ENCODE peak calls at places on chromosomes 7 and 10, in six cellular contexts. J is HCT116, V is GM12878, F is SK-N-SH, M is HepG2, T is Panc1. U is an unnamed sample.
A peak's percentile ranks its signal among the peaks of the same experiment; 100 is the strongest.

GRCh38 chr7:37832194-37832593 is 16.2 kb upstream of the NME8 start:
- DNase-seq in J (no peak), V (no peak), F (peak; percentile 26), M (no peak), T (no peak), U (no peak)

GRCh38 chr10:36574212-36574611 is 551.2 kb upstream of the ANKRD30A start:
- DNase-seq in J (no peak), V (no peak), F (no peak), M (no peak), T (no peak), U (no peak)

GRCh38 chr10:101545898-101546297 is 42.2 kb downstream of the POLL start:
- DNase-seq in J (no peak), V (no peak), F (peak; percentile 32), M (no peak), T (no peak), U (no peak)

GRCh38 chr10:129727071-129727470 is 237.0 kb downstream of the EBF3 start:
- DNase-seq in J (no peak), V (no peak), F (no peak), M (no peak), T (no peak), U (no peak)

GRCh38 chr10:119104653-119105024 is 726 bp downstream of the DENND10 start:
- DNase-seq in J (no peak), V (no peak), F (no peak), M (no peak), T (no peak), U (no peak)

GRCh38 chr7:17844514-17845196 is 95.6 kb downstream of the SNX13 start:
- DNase-seq in J (no peak), V (no peak), F (no peak), M (no peak), T (no peak), U (no peak)

GRCh38 chr7:79462334-79462733 is 8.9 kb upstream of the MAGI2 start:
- DNase-seq in J (no peak), V (no peak), F (no peak), M (no peak), T (no peak), U (no peak)

GRCh38 chr10:100983868-100984669 is 3.2 kb downstream of the MRPL43 start:
- DNase-seq in J (no peak), V (no peak), F (no peak), M (no peak), T (no peak), U (no peak)

GRCh38 chr7:135745702-135746312 is 2.8 kb downstream of the FAM180A start:
- DNase-seq in J (peak; percentile 93), V (no peak), F (no peak), M (no peak), T (peak; percentile 25), U (no peak)

GRCh38 chr10:45008524-45009161 is 7.9 kb downstream of the ZNF22 start:
- DNase-seq in J (peak; percentile 87), V (peak; percentile 35), F (peak; percentile 57), M (peak; percentile 88), T (peak; percentile 82), U (no peak)

GRCh38 chr7:64528770-64529169 is 34.1 kb downstream of the ZNF680 start:
- DNase-seq in J (no peak), V (no peak), F (no peak), M (no peak), T (no peak), U (no peak)

GRCh38 chr7:140212100-140212881 is 35.5 kb upstream of the KDM7A start:
- DNase-seq in J (no peak), V (peak; percentile 80), F (no peak), M (no peak), T (no peak), U (no peak)

GRCh38 chr7:561631-562393 is 42.2 kb upstream of the PDGFA start:
- DNase-seq in J (no peak), V (no peak), F (no peak), M (no peak), T (no peak), U (no peak)

GRCh38 chr10:13890617-13891541 is 304.1 kb downstream of the PRPF18 start:
- DNase-seq in J (no peak), V (no peak), F (peak; percentile 69), M (no peak), T (no peak), U (no peak)

GRCh38 chr10:78570633-78571032 is 498.1 kb upstream of the ZMIZ1 start:
- DNase-seq in J (no peak), V (no peak), F (no peak), M (no peak), T (no peak), U (no peak)

GRCh38 chr7:38187794-38188472 is 9.9 kb downstream of the STARD3NL start:
- DNase-seq in J (no peak), V (no peak), F (no peak), M (no peak), T (no peak), U (no peak)

GRCh38 chr10:24952146-24952700 is at the start of gene PRTFDC1:
- DNase-seq in J (no peak), V (no peak), F (no peak), M (no peak), T (no peak), U (no peak)

GRCh38 chr7:37069336-37069735 is 345.0 kb upstream of the AOAH start:
- DNase-seq in J (no peak), V (no peak), F (no peak), M (no peak), T (no peak), U (no peak)

GRCh38 chr10:14779053-14779649 is 4.5 kb upstream of the FAM107B start:
- DNase-seq in J (no peak), V (no peak), F (no peak), M (no peak), T (no peak), U (no peak)

GRCh38 chr7:22596763-22597434 is 96.9 kb upstream of the STEAP1B start:
- DNase-seq in J (no peak), V (no peak), F (no peak), M (no peak), T (no peak), U (no peak)

DNA sequence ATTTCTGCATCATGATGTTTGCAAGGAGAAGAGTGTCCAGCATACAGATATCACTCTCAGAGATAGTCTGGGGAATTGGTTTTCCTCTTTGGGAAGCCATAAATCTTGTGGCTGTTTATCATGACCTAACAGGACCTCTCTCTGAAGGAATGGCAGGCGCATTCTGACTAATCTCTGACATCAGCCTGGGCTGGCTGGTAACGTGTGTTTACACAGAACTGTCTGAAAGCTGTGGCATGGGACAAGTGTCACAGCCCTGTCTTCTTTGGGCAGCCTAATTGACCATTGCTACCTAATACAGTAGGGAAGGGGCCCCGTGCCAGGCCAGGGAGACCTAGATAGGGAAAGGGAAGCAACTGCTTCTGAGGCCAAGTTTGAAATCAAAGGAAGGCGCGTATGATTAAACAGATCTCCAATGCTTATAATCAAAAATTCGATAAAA is 73.9 kb upstream of the CABCOCO1 start:
- DNase-seq in J (no peak), V (no peak), F (peak; percentile 12), M (no peak), T (no peak), U (no peak)
- TF ChIP-seq SIN3A in J (no peak), V (no peak), F (no peak), M (no peak), T (no peak), U (no peak)

GRCh38 chr7:45979275-45980180 is 58.5 kb upstream of the IGFBP3 start:
- DNase-seq in J (no peak), V (no peak), F (no peak), M (no peak), T (no peak), U (no peak)
- TF ChIP-seq SIN3A in J (no peak), V (no peak), F (no peak), M (no peak), T (no peak), U (no peak)

DNA sequence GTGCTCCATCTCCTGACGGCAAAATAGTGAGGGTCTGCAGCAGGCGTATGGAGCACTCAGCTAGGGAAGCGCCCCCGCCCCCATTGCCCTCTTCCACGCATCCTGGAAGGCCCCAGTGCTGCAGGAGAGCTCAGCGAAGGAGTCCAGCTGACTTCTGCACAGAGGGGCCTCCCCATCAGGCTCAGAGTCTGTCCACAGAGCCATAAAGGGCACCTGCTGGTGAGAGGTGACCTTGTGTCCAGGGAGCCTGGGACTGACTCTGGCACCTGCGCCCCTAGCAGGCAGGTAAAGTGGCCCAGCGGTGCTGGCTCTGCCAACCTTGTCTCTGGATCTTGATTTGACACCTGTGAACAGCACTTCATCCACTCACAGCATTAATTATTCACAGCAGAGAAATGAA is 59.7 kb downstream of the VOPP1 start:
- DNase-seq in J (no peak), V (no peak), F (no peak), M (no peak), T (no peak), U (no peak)
- TF ChIP-seq SIN3A in J (no peak), V (no peak), F (no peak), M (no peak), T (no peak), U (no peak)

GRCh38 chr10:12769326-12770044 is 232.0 kb downstream of the CCDC3 start:
- DNase-seq in J (no peak), V (no peak), F (no peak), M (peak; percentile 54), T (no peak), U (no peak)
- TF ChIP-seq SIN3A in J (no peak), V (no peak), F (no peak), M (no peak), T (no peak), U (no peak)

DNA sequence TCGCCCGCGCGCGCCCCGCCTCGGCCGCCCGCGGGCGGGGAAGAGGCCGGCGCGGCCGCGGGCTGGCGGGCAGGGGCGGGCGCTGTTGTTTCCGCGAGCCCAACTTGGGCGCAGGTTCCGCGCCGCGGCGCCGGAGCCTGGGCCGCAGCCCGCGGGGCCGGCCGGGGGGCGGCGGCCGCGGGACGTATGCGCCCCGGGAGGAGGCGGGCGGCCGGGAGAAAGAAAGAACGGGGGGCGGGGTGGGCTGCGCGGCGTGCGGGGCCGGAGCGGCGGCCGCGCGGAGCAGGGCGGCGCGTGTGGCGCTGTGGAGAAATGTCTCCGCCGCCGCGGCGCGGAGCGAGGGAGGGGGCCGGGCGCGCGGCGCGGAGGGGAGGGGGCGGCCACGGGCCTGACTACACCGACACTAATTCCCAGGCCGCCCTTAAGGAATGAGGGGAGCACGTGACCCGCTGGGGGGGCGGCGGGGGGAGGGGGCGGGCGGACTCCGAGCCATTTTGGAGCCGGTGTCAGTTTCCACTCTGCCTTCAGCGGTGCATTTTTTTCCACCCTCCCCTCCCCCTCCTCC is at the start of gene BMI1:
- DNase-seq in J (no peak), V (no peak), F (peak; percentile 95), M (peak; percentile 63), T (no peak), U (no peak)
- TF ChIP-seq SIN3A in J (no peak), V (no peak), F (no peak), M (no peak), T (no peak), U (no peak)

DNA sequence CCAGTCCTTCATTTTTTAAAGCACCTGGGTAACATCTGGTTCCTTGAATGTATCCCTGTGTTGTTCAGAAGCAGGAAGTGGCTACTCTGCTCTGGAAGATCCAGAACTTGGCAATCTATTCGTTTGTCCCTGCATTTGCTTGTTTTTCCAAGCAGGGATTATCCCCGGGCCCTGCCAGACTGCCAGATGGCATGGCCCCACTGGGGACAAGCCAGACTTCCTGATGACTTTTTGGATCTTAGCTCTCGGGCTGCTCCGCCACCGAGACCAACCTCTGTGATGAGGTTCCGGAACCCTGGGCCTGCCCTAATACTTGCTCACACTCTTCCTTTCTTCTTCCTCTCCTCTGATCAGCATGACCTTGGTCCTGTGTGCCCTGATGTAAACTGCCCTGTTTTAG is 496.8 kb downstream of the TYW1 start:
- DNase-seq in J (no peak), V (no peak), F (no peak), M (no peak), T (no peak), U (no peak)
- TF ChIP-seq SIN3A in J (no peak), V (no peak), F (no peak), M (no peak), T (no peak), U (no peak)